ENCODE peak calls at places on chromosome 4, in six cellular contexts. B is upper lobe of left lung, V is spleen, E is heart left ventricle, K is right lobe of liver, A is A549. N is an unnamed sample.

GRCh38 chr4:153110739-153111138 is 93.5 kb upstream of the TRIM2 start:
- DNase-seq in V (no peak), K (no peak), E (no peak), A (no peak), B (no peak), N (no peak)

GRCh38 chr4:127782275-127783025 is at the start of gene HSPA4L:
- DNase-seq in A (peak), V (peak), E (peak), B (peak), K (peak), N (peak)

GRCh38 chr4:13525606-13526281 is 18.6 kb downstream of the NKX3-2 start:
- DNase-seq in K (no peak), A (no peak), B (no peak), V (no peak), E (no peak), N (no peak)

GRCh38 chr4:1355378-1355777 is 8.4 kb downstream of the UVSSA start:
- DNase-seq in K (no peak), A (no peak), E (no peak), B (peak), V (no peak), N (no peak)

GRCh38 chr4:8457646-8458045 is 17.1 kb downstream of the TRMT44 start:
- DNase-seq in B (no peak), A (no peak), E (no peak), V (no peak), K (no peak), N (no peak)

GRCh38 chr4:148443550-148444295 is 1.5 kb upstream of the NR3C2 start:
- DNase-seq in B (peak), E (peak), K (peak), A (no peak), V (peak), N (peak)

GRCh38 chr4:78863254-78863869 is 75.9 kb downstream of the PAQR3 start:
- DNase-seq in K (no peak), A (no peak), B (no peak), V (no peak), E (no peak), N (no peak)

GRCh38 chr4:139603576-139604387 is 47.8 kb upstream of the SETD7 start:
- DNase-seq in V (no peak), B (no peak), K (no peak), A (peak), E (peak), N (no peak)

GRCh38 chr4:103484521-103484920 is 235.3 kb downstream of the TACR3 start:
- DNase-seq in E (no peak), V (no peak), A (no peak), K (no peak), B (no peak), N (no peak)

GRCh38 chr4:82886145-82886942 is 4.6 kb downstream of the SEC31A start:
- DNase-seq in B (no peak), A (no peak), V (no peak), E (no peak), K (no peak), N (no peak)

GRCh38 chr4:171794528-171794927 is 18.7 kb upstream of the GALNTL6 start:
- DNase-seq in A (no peak), K (no peak), E (no peak), V (no peak), B (no peak), N (no peak)

DNA sequence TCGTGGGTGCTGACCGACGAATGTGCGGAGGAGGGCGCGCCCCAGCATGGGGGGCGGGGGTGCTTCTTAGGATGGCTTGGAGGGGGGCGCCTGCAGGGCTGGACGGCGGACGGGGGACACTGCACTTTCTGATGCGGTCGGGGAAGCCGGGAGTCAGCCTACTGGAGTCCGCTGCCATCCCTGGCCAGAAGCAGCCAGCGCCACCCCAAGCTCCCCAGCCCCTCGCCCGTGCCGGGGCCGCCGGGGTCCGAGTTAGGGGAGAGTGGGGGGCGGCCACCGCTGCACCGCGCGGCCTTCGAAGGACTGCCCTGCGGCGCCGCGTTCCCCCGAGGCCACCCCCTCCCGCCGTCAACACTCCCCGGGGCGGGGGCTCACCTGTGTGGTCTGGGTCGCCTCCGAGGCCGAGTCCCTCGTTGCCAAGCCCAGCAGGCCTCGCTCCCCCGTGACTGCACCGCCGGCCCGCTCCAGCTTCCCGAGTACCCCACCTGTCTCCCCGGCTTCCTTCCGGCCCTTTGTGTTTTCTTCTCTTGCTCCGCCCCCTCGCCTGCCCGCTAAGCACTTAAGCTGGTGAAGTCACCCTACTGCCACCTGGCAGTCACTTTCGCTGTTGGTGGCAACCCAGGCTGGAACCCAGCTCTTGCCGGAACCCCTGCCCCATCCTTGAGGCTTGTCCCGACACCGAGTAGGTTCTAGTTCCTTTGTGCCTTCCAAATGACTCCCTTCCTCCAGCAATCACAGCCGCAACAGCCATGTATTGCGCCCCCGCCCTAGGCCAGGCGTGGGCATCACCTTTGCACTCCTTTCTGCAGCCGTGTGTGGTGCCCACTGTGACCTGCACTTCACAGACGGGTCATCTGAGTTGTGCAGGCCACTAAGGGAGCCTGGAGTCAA is at the start of gene OCIAD2:
- DNase-seq in V (peak), K (peak), E (peak), A (peak), B (peak), N (peak)
- TF ChIP-seq POLR2A in V (no peak), K (peak), E (no peak), A (peak), B (peak), N (no peak)

GRCh38 chr4:163404570-163404969 is 60.9 kb downstream of the NPY5R start:
- DNase-seq in A (no peak), B (no peak), K (no peak), V (no peak), E (no peak), N (no peak)
- TF ChIP-seq POLR2A in A (no peak), B (no peak), K (no peak), V (no peak), E (no peak), N (no peak)

DNA sequence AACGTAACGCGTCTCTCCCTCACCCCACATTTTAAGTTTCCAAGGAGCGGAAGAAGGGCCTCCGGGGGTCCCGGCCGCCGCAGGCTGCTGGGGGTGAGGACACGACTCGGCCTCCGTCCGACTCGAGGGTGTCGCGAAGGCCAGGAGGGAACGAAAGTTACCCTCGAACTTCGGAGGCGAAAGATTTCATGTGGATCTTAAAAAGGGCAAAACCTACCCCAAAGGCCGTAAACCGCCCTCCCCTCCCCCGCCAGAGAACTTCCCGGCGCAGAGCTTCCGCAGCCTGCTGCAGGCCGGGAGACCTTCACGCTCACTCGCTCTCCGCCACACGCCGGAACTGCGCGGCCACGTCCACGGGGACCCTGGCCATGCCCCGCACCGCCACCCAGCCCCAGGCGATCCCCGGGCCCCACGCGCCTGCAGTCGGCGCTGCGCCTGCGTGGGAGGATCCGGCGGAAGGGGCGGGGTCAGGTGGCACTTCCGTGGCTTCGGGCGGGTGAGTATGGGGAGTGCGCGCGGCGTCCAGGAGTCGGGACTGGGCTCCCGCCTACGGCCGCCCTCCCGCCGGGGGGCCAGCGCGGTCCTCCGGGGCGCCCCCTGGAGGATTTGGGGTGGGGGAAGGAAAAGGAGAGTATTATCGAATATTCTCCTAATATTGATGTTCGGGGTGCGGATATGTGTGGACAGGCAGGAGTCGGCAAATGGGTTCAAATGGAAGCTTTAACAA is at the start of gene MMAA:
- DNase-seq in B (peak), A (peak), K (peak), E (peak), V (peak), N (peak)
- TF ChIP-seq POLR2A in B (peak), A (peak), K (peak), E (peak), V (peak), N (peak)

GRCh38 chr4:58093352-58093751 is 983.2 kb upstream of the IGFBP7 start:
- DNase-seq in V (no peak), E (no peak), A (no peak), B (no peak), K (no peak), N (no peak)
- TF ChIP-seq POLR2A in V (no peak), E (no peak), A (no peak), B (no peak), K (no peak), N (no peak)

GRCh38 chr4:77076889-77077635 is 1.3 kb upstream of the CCNI start:
- DNase-seq in V (no peak), B (no peak), K (no peak), E (no peak), A (no peak), N (no peak)

GRCh38 chr4:77073981-77074865 is 1.6 kb downstream of the CCNI start:
- DNase-seq in E (no peak), K (no peak), A (no peak), V (no peak), B (no peak), N (no peak)

GRCh38 chr4:77075869-77076801 is at the start of gene CCNI:
- DNase-seq in V (peak), A (peak), B (peak), K (peak), E (peak), N (peak)

GRCh38 chr4:77073106-77073858 is 2.5 kb downstream of the CCNI start:
- DNase-seq in V (no peak), E (no peak), B (no peak), A (no peak), K (no peak), N (no peak)

GRCh38 chr4:77074961-77075855 is 581 bp downstream of the CCNI start:
- DNase-seq in K (peak), V (peak), A (no peak), B (peak), E (peak), N (peak)
- TF ChIP-seq POLR2A in K (no peak), V (peak), A (peak), B (no peak), E (no peak), N (no peak)

GRCh38 chr4:168154546-168155277 is 62.4 kb downstream of the ANXA10 start:
- DNase-seq in K (no peak), E (no peak), A (no peak), V (no peak), B (no peak), N (no peak)

GRCh38 chr4:168152837-168153500 is 60.6 kb downstream of the ANXA10 start:
- DNase-seq in V (no peak), A (no peak), K (no peak), E (no peak), B (no peak), N (no peak)

GRCh38 chr4:168151313-168151712 is 59.0 kb downstream of the ANXA10 start:
- DNase-seq in V (no peak), E (no peak), A (no peak), K (no peak), B (no peak), N (no peak)

GRCh38 chr4:168150651-168151050 is 58.3 kb downstream of the ANXA10 start:
- DNase-seq in B (no peak), V (no peak), K (no peak), E (no peak), A (no peak), N (no peak)

DNA sequence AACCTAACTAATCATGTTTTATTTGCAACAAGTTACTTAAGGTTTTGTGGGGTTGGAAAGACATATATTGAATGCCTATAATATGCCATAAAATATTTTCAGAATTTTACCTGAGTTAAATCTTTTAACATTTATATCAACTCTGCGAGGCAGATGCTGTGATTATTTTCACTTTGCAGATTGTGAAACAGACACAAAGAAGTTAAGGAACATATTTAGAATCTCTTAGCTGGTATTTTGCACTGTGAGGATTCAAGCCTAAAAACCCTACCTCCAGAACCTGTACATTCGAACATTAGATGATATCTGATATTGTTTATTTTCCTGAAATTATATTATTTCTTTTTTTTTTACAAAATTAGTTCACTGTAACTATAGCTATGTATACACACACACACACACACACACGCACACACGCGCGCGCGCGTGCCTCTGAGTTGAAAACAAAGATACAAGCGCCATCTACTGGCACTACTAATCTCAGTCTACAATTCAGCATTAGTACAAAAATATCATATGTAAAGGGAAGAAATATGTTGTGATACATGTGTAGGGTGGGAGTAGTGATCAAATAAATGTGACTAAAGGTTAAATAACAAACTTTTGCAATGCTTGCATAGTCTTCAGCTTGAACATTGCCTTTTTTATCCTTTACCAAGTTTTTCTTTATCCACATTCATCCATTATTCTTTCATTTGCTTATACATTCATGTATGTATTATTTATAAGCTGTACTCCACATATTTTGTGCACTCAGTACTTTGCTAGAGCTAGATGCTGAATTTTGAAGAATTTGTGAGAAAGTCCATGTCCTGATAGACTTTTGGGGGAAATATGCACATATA is 61.5 kb downstream of the ANXA10 start:
- DNase-seq in E (peak), B (peak), K (peak), A (peak), V (peak), N (peak)
- TF ChIP-seq POLR2A in E (no peak), B (no peak), K (no peak), A (no peak), V (no peak), N (no peak)

DNA sequence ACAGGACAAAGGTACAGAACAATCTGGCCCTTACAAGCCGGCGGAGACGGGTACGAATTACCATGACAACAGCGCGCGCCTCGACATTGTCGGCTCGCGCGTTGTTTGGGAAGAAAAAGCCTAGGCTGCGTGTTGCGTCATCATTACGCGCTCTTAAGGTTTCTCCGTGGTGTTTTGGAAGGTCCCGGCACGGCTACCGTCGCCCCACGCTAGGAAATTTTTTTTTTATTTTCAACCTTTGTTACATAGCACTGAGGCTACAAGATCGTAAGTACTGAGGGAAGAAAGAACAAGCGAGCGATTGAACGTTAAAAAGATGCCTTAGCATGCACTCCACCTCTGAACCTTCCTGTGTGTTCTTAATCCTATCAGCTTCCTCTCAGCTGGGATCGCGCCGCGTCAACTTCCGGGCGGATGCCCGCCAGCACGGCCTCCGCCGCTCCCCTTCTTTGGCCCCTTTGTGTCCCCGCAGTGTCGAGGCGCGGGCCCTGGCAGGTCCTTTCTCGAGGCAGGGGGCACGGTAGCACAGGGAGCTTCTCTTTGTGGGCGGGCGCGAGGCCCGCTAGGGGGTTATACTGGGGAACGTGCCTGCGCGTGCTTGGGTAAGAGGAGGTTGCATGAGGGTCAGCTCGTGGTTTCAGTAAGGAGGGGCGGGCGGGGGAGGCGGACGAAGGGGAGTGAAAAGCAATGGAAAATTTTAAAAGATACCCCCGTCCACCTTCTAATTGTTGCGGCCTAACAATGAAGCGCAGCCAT is at the start of gene SMARCAD1:
- DNase-seq in K (peak), A (peak), V (peak), B (peak), E (peak), N (peak)
- TF ChIP-seq POLR2A in K (peak), A (peak), V (no peak), B (peak), E (no peak), N (peak)

GRCh38 chr4:173370477-173371291 is at the start of gene SAP30:
- DNase-seq in V (peak), A (peak), B (peak), E (peak), K (peak), N (peak)

GRCh38 chr4:173370130-173370476 is 651 bp upstream of the SAP30 start:
- DNase-seq in A (peak), V (peak), K (peak), B (no peak), E (peak), N (peak)

GRCh38 chr4:173367946-173368345 is 2.8 kb upstream of the SAP30 start:
- DNase-seq in E (no peak), K (no peak), V (no peak), B (no peak), A (no peak), N (no peak)

GRCh38 chr4:173374588-173374987 is 3.8 kb downstream of the SAP30 start:
- DNase-seq in A (no peak), B (no peak), E (no peak), V (no peak), K (no peak), N (no peak)

DNA sequence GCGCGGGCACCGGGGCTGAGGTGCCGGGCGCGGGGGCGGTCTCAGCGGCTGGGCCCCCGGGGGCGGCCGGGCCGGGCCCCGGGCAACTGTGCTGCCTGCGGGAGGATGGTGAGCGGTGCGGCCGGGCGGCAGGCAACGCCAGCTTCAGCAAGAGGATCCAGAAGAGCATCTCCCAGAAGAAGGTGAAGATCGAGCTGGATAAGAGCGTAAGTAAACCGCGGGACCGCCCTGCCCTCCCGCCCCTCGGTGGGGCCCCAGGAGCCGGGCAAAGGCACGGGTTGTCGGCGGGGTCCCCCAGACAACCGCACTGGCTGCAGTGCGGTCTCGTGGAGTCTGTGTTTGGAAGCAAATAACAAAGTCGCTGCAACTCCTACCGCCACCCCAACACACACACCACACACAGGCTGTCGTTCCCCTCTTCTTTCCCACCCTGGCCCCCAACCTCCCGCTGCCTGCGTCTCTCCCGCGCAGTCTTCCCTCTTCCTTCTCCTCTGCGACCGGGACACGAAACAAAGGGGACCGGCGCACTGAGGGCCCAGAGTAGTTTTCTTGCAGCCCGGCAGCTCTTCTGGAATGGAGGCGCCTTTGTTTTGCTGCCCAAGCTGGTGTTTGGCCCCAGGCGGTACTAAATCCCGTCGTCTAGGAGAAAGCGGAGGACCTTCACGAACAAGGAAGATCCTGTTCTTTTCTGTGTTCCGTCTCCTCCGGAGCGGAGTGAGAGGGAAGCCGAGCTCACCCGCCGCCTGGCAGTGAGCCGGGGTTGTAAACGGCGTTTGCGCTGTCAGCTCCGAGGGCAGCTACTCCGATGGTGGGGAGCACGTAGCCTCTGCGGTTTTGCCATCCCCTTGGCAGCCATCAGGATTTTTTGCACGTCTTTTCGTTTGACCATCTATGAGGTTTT is 788 bp downstream of the SAP30 start:
- DNase-seq in E (peak), B (peak), K (peak), A (peak), V (peak), N (peak)
- TF ChIP-seq POLR2A in E (no peak), B (peak), K (peak), A (no peak), V (no peak), N (peak)

N was measured in gastrocnemius medialis.